ENCODE peak calls at places on chromosomes 4 and X, in ten cellular contexts. K is IMR-90, Z is neural progenitor cell, G is kidney epithelial cell, I is tibial nerve, U is HL-60, E is ascending aorta, M is right lobe of liver, N is AG04449, O is fibroblast of the aortic adventitia. P is an unnamed sample.

GRCh38 chrX:110563276-110563675 is 204.6 kb downstream of the RTL9 start:
- DNase-seq in N (no peak), O (peak), M (no peak), E (no peak), G (no peak), U (no peak), K (no peak), Z (no peak), I (no peak), P (no peak)

GRCh38 chrX:40077906-40078305 is 19.9 kb downstream of the BCOR start:
- DNase-seq in M (no peak), E (no peak), N (no peak), U (no peak), G (no peak), O (no peak), I (no peak), K (no peak), Z (no peak), P (no peak)

GRCh38 chr4:81839347-81840042 is 367.8 kb upstream of the RASGEF1B start:
- DNase-seq in E (no peak), I (no peak), M (no peak), U (no peak), O (no peak), N (no peak), Z (no peak), G (peak), K (no peak), P (peak)

GRCh38 chr4:156820931-156821330 is 150.7 kb downstream of the PDGFC start:
- DNase-seq in U (no peak), I (no peak), Z (no peak), G (no peak), E (no peak), K (peak), M (no peak), N (no peak), O (peak), P (no peak)

GRCh38 chrX:47145408-47146120 is 543 bp downstream of the RBM10 start:
- DNase-seq in I (no peak), K (no peak), O (peak), U (no peak), N (no peak), E (no peak), G (no peak), Z (no peak), M (no peak), P (no peak)

GRCh38 chr4:182923376-182923775 is 6.2 kb upstream of the DCTD start:
- DNase-seq in M (no peak), G (no peak), U (no peak), I (no peak), Z (no peak), K (peak), N (no peak), E (no peak), O (no peak), P (no peak)

GRCh38 chrX:69539437-69539836 is 35.3 kb downstream of the NALF2 start:
- DNase-seq in O (no peak), E (no peak), N (no peak), U (no peak), Z (no peak), M (no peak), K (no peak), G (no peak), I (no peak), P (no peak)

GRCh38 chr4:139633661-139634060 is 32.0 kb upstream of the MGST2 start:
- DNase-seq in U (no peak), I (peak), G (no peak), Z (peak), K (peak), E (no peak), M (no peak), O (peak), N (no peak), P (peak)

GRCh38 chr4:53866055-53866454 is 198.3 kb downstream of the CHIC2 start:
- DNase-seq in K (no peak), U (no peak), N (no peak), M (no peak), G (no peak), O (no peak), I (no peak), Z (no peak), E (no peak), P (peak)

GRCh38 chr4:172727631-172728030 is 441.0 kb upstream of the GALNT7 start:
- DNase-seq in K (no peak), Z (no peak), N (no peak), U (no peak), M (no peak), G (no peak), O (no peak), I (no peak), E (no peak), P (no peak)

GRCh38 chrX:39008554-39008953 is 207.3 kb downstream of the MID1IP1 start:
- DNase-seq in Z (no peak), I (no peak), U (peak), M (no peak), E (no peak), G (no peak), O (no peak), K (no peak), N (no peak), P (peak)

GRCh38 chr4:108622828-108623227 is 2.5 kb downstream of the RPL34 start:
- DNase-seq in U (no peak), K (no peak), E (no peak), I (no peak), Z (no peak), O (no peak), G (no peak), M (no peak), N (no peak), P (no peak)

GRCh38 chr4:3826247-3827172 is 60.3 kb downstream of the ADRA2C start:
- DNase-seq in K (no peak), U (no peak), O (no peak), G (no peak), M (no peak), I (no peak), E (no peak), N (no peak), Z (no peak), P (no peak)

GRCh38 chr4:15339732-15340131 is 88.1 kb upstream of the C1QTNF7 start:
- DNase-seq in Z (no peak), N (no peak), M (no peak), G (no peak), I (no peak), O (no peak), U (no peak), E (no peak), K (peak), P (no peak)

GRCh38 chr4:173935622-173936405 is 347.7 kb downstream of the FBXO8 start:
- DNase-seq in G (no peak), K (peak), O (peak), N (no peak), E (no peak), I (no peak), Z (no peak), U (no peak), M (no peak), P (peak)

GRCh38 chr4:101888472-101888871 is 97.9 kb downstream of the BANK1 start:
- DNase-seq in I (no peak), Z (no peak), E (no peak), N (no peak), U (no peak), G (no peak), K (no peak), O (no peak), M (no peak), P (no peak)

GRCh38 chr4:123299212-123299651 is 97.4 kb upstream of the SPRY1 start:
- DNase-seq in K (peak), G (peak), I (no peak), M (no peak), Z (no peak), E (no peak), O (peak), U (no peak), N (peak), P (peak)

GRCh38 chrX:23637187-23637586 is 30.1 kb upstream of the PRDX4 start:
- DNase-seq in Z (no peak), U (no peak), E (no peak), O (no peak), M (no peak), I (no peak), K (no peak), N (no peak), G (no peak), P (no peak)

GRCh38 chr4:101787917-101788316 is 2.6 kb upstream of the BANK1 start:
- DNase-seq in E (no peak), U (no peak), N (no peak), K (no peak), I (no peak), M (no peak), G (no peak), O (no peak), Z (no peak), P (no peak)

GRCh38 chrX:138794285-138794684 is 82.8 kb upstream of the FGF13 start:
- DNase-seq in E (no peak), M (no peak), G (no peak), I (no peak), Z (no peak), K (no peak), O (no peak), U (peak), N (no peak), P (peak)

GRCh38 chr4:114598191-114599121 is at the start of gene UGT8:
- DNase-seq in O (peak), N (no peak), I (no peak), Z (peak), U (no peak), E (no peak), M (peak), K (no peak), G (no peak), P (peak)

GRCh38 chrX:40083120-40083978 is 14.4 kb downstream of the BCOR start:
- DNase-seq in G (no peak), O (no peak), Z (peak), M (peak), I (no peak), K (no peak), N (no peak), U (no peak), E (no peak), P (no peak)

GRCh38 chrX:70168238-70169188 is 8.8 kb upstream of the DGAT2L6 start:
- DNase-seq in Z (peak), U (no peak), I (no peak), G (peak), N (peak), E (no peak), K (peak), O (peak), M (no peak), P (peak)

GRCh38 chr4:73068496-73069337 is 799 bp downstream of the COX18 start:
- DNase-seq in G (no peak), U (peak), I (no peak), E (no peak), M (no peak), Z (peak), K (peak), N (no peak), O (peak), P (peak)

GRCh38 chr4:22021116-22021515 is 72.5 kb upstream of the KCNIP4 start:
- DNase-seq in I (no peak), E (no peak), K (no peak), O (peak), G (no peak), U (no peak), M (no peak), N (no peak), Z (no peak), P (no peak)

GRCh38 chr4:174629265-174629664 is 107.0 kb upstream of the HPGD start:
- DNase-seq in E (no peak), Z (no peak), N (no peak), O (no peak), U (no peak), K (no peak), M (no peak), G (peak), I (no peak), P (peak)

GRCh38 chr4:77240469-77241066 is 83.6 kb downstream of the CCNG2 start:
- DNase-seq in I (peak), U (peak), M (peak), K (peak), Z (peak), E (no peak), N (no peak), O (peak), G (no peak), P (peak)

GRCh38 chrX:80808854-80809493 is 703 bp downstream of the BRWD3 start:
- DNase-seq in G (no peak), O (no peak), M (peak), E (no peak), I (peak), N (no peak), K (no peak), U (no peak), Z (peak), P (peak)

GRCh38 chrX:750812-751211 is 120.2 kb downstream of the SHOX start:
- DNase-seq in G (no peak), I (no peak), E (no peak), M (no peak), K (no peak), U (no peak), Z (no peak), N (no peak), O (no peak), P (no peak)

GRCh38 chr4:39526810-39527295 is 386 bp downstream of the UGDH start:
- DNase-seq in G (no peak), K (no peak), O (peak), M (no peak), E (no peak), N (no peak), I (peak), Z (peak), U (no peak), P (no peak)

DNA sequence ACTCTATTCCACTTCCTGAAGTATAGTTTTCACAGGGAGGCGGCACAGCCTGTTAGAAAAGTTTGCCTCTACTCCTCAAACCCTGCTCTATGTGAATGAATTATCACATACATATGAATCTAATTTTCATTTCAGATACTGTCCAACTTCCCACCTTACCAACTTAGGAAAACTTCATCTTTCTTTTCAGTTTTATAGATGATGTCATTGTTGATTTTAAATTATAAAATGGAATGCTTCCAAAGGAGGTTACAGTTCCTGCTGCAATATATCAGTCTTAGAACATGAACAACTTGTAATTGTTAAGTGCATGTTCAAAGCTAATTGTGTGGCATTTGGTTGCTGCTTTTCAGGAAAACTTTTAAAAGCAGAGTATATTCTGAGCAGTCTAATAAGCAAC is 92.4 kb downstream of the NEUROG2 start:
- DNase-seq in G (no peak), Z (no peak), U (no peak), M (no peak), E (no peak), O (peak), K (peak), I (no peak), N (no peak), P (no peak)
- H3K4me3 ChIP-seq in G (no peak), Z (no peak), U (no peak), M (no peak), E (no peak), O (no peak), K (no peak), I (no peak), N (no peak), P (no peak)

GRCh38 chr4:19304028-19304427 is 947.7 kb upstream of the SLIT2 start:
- DNase-seq in M (no peak), U (no peak), K (peak), E (no peak), O (no peak), Z (no peak), G (no peak), N (no peak), I (no peak), P (peak)

GRCh38 chr4:19309365-19309764 is 942.3 kb upstream of the SLIT2 start:
- DNase-seq in K (peak), O (peak), N (no peak), M (no peak), U (no peak), I (no peak), G (no peak), E (no peak), Z (peak), P (peak)
- TF ChIP-seq CTCF in K (peak), O (peak), N (peak), M (no peak), U (no peak), I (no peak), G (peak), E (no peak), Z (peak), P (peak)

GRCh38 chr4:100278567-100278966 is 88.3 kb upstream of the DDIT4L start:
- DNase-seq in N (no peak), O (no peak), K (no peak), G (peak), E (no peak), I (no peak), Z (no peak), U (no peak), M (no peak), P (peak)
- H3K4me3 ChIP-seq in N (no peak), O (no peak), K (no peak), G (no peak), E (no peak), I (no peak), Z (no peak), U (no peak), M (no peak), P (no peak)

DNA sequence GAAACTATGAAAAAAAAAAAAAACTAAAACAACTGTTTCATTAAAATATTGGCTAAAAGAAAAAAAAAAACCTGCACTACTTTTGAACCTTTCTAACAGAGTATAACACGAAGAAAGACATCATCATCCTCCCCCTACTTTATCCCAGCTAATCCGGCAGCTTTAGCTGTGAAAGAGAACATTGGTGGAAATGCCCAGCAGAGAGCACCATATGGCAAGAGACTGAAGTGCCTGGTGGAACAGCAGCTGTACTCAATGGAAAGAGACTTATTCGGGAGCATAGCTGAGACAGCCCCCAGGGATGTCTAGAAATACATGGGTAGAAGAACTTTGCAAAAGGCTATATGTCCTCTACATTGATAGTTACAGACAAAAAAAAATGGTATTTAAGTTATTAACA is 30.3 kb downstream of the STPG2 start:
- DNase-seq in U (no peak), O (peak), M (no peak), I (no peak), E (no peak), Z (peak), G (no peak), K (peak), N (no peak), P (peak)
- TF ChIP-seq CTCF in U (no peak), O (peak), M (no peak), I (no peak), E (no peak), Z (peak), G (no peak), K (peak), N (no peak), P (peak)

GRCh38 chr4:5753366-5753765 is 42.4 kb downstream of the EVC start:
- DNase-seq in U (no peak), Z (no peak), O (no peak), I (no peak), N (no peak), G (no peak), M (no peak), K (no peak), E (no peak), P (no peak)

GRCh38 chr4:5753766-5754528 is 42.9 kb downstream of the EVC start:
- DNase-seq in Z (no peak), O (peak), I (no peak), M (no peak), E (no peak), K (peak), U (no peak), N (peak), G (peak), P (peak)

GRCh38 chr4:5751073-5751917 is 40.3 kb downstream of the EVC start:
- DNase-seq in O (peak), Z (no peak), I (no peak), U (no peak), G (peak), E (no peak), M (no peak), K (peak), N (no peak), P (peak)

GRCh38 chr4:5751918-5752802 is 41.2 kb downstream of the EVC start:
- DNase-seq in E (no peak), K (peak), G (peak), Z (peak), U (no peak), I (no peak), O (peak), N (no peak), M (no peak), P (peak)

GRCh38 chr4:5752803-5753184 is 41.8 kb downstream of the EVC start:
- DNase-seq in O (no peak), I (no peak), Z (no peak), K (no peak), G (no peak), E (no peak), U (no peak), M (no peak), N (no peak), P (no peak)
- H3K4me3 ChIP-seq in O (no peak), I (no peak), Z (no peak), K (no peak), G (no peak), E (no peak), U (no peak), M (no peak), N (no peak), P (no peak)

GRCh38 chr4:8525383-8526120 is 54.6 kb upstream of the GPR78 start:
- DNase-seq in E (no peak), I (no peak), Z (no peak), O (peak), N (no peak), G (no peak), M (no peak), K (peak), U (no peak), P (no peak)
- TF ChIP-seq CTCF in E (no peak), I (no peak), Z (no peak), O (no peak), N (peak), G (no peak), M (no peak), K (no peak), U (no peak), P (no peak)

DNA sequence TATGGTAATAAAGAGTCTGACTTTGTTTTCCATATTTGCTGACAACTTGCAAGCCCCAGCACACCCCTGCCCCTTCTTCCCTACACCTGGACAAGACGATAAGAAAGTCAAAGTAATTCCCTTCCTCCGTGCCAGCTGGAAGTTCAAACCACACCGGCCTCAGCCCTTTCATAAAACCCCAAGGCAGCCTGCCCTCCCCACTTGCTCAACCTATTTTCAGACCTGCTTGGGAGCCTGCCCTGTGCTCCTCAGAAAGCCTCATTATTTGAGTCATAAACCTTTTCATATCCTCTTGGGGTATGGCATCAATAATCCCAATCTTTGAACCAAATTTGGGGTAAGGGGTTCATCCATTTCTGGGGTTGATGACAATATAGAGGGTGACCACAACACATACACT is 29.5 kb downstream of the NIPAL1 start:
- DNase-seq in M (no peak), G (no peak), O (no peak), I (no peak), N (no peak), K (no peak), Z (no peak), E (no peak), U (no peak), P (no peak)
- H3K4me3 ChIP-seq in M (no peak), G (no peak), O (no peak), I (no peak), N (no peak), K (no peak), Z (no peak), E (no peak), U (no peak), P (no peak)

DNA sequence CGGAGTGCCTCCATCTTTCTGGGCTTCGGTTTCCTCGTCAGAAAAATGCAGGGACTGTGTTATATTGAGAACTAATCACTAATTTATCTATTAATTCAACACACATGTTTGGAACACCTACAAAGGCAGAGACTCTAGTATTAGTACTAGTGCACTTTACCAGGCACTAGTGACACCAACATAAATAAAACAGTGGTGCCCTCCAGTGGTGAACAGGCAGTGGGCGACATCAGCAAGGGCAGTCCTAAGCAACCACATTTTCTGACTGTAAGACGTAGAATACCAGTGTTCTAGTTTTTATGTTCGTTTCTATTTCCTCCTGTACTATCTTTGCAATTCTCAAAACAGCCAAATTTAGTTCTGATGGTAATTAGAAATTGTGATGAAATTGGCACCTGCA is 69.1 kb upstream of the UCP1 start:
- DNase-seq in G (no peak), U (peak), M (no peak), I (no peak), N (no peak), Z (peak), E (no peak), O (peak), K (no peak), P (peak)
- TF ChIP-seq CTCF in G (peak), U (peak), M (peak), I (peak), N (peak), Z (peak), E (no peak), O (peak), K (peak), P (peak)

GRCh38 chrX:154094833-154095232 is 2.7 kb downstream of the MECP2 start:
- DNase-seq in G (no peak), U (no peak), O (no peak), M (no peak), I (no peak), K (no peak), E (no peak), Z (no peak), N (no peak), P (no peak)
- H3K4me3 ChIP-seq in G (no peak), U (no peak), O (peak), M (no peak), I (no peak), K (no peak), E (peak), Z (peak), N (no peak), P (no peak)

GRCh38 chrX:86171366-86171765 is 23.1 kb downstream of the DACH2 start:
- DNase-seq in M (no peak), Z (peak), O (peak), K (peak), N (no peak), I (no peak), E (no peak), G (no peak), U (no peak), P (peak)
- TF ChIP-seq CTCF in M (peak), Z (peak), O (peak), K (peak), N (peak), I (peak), E (no peak), G (peak), U (peak), P (peak)